ENCODE peak calls at places on chromosomes 5 and 9, in four cellular contexts. M is heart left ventricle, T is sigmoid colon, K is heart right ventricle. N is an unnamed sample.

GRCh38 chr5:102760815-102761214 is 5.7 kb downstream of the PAM start:
- DNase-seq in K (no peak), T (peak; percentile 66), M (no peak), N (no peak)

GRCh38 chr9:116842658-116843057 is 155.6 kb downstream of the TRIM32 start:
- DNase-seq in T (no peak), M (no peak), K (no peak), N (no peak)

GRCh38 chr5:176436641-176437040 is 11.5 kb upstream of the FAF2 start:
- DNase-seq in M (no peak), T (no peak), K (no peak), N (no peak)

GRCh38 chr9:110208031-110208430 is at the start of gene C9orf152:
- DNase-seq in M (no peak), K (no peak), T (no peak), N (peak; percentile 74)

GRCh38 chr5:72467987-72468386 is 39.2 kb downstream of the ZNF366 start:
- DNase-seq in T (no peak), K (no peak), M (no peak), N (no peak)

GRCh38 chr5:90264930-90265857 is 144.4 kb downstream of the CETN3 start:
- DNase-seq in K (peak; percentile 77), M (peak; percentile 59), T (peak; percentile 65), N (no peak)

GRCh38 chr5:53418844-53419243 is 61.6 kb upstream of the FST start:
- DNase-seq in M (no peak), T (no peak), K (no peak), N (no peak)

GRCh38 chr5:39447968-39448367 is 23.2 kb upstream of the DAB2 start:
- DNase-seq in K (no peak), T (no peak), M (no peak), N (no peak)

GRCh38 chr9:27181381-27181780 is 72.4 kb downstream of the TEK start:
- DNase-seq in M (no peak), K (no peak), T (no peak), N (no peak)

GRCh38 chr9:134895849-134896833 is 15.5 kb downstream of the FCN2 start:
- DNase-seq in K (peak; percentile 76), T (peak; percentile 88), M (peak; percentile 62), N (peak; percentile 67)

GRCh38 chr5:156391139-156391538 is 64.2 kb downstream of the SGCD start:
- DNase-seq in K (no peak), M (no peak), T (no peak), N (no peak)

GRCh38 chr5:158990979-158991378 is 108.7 kb downstream of the EBF1 start:
- DNase-seq in M (no peak), K (no peak), T (no peak), N (no peak)

GRCh38 chr5:126139773-126140172 is 283.4 kb upstream of the GRAMD2B start:
- DNase-seq in M (no peak), T (no peak), K (no peak), N (no peak)

GRCh38 chr5:96088676-96089075 is 127.0 kb upstream of the ELL2 start:
- DNase-seq in K (no peak), M (no peak), T (no peak), N (no peak)

GRCh38 chr9:115204827-115205506 is 87.0 kb upstream of the TNC start:
- DNase-seq in M (no peak), T (no peak), K (no peak), N (no peak)

GRCh38 chr5:42887094-42887493 is 75.4 kb upstream of the SELENOP start:
- DNase-seq in T (peak; percentile 69), K (no peak), M (no peak), N (no peak)

GRCh38 chr5:157384971-157385709 is 74.9 kb upstream of the NIPAL4 start:
- DNase-seq in K (peak; percentile 65), T (peak; percentile 91), M (peak; percentile 68), N (no peak)

GRCh38 chr5:144060598-144060997 is 109.9 kb downstream of the YIPF5 start:
- DNase-seq in T (no peak), M (no peak), K (no peak), N (no peak)

GRCh38 chr9:1647776-1648175 is 367.4 kb upstream of the SMARCA2 start:
- DNase-seq in M (no peak), K (no peak), T (no peak), N (no peak)

GRCh38 chr5:138662599-138662998 is 87.4 kb upstream of the HSPA9 start:
- DNase-seq in M (peak; percentile 16), K (no peak), T (no peak), N (no peak)

GRCh38 chr9:109232449-109232848 is 65.4 kb upstream of the FRRS1L start:
- DNase-seq in T (no peak), K (no peak), M (no peak), N (no peak)

GRCh38 chr5:36573441-36573840 is 33.0 kb upstream of the SLC1A3 start:
- DNase-seq in T (no peak), M (no peak), K (no peak), N (no peak)

GRCh38 chr5:178250263-178250662 is 17.7 kb upstream of the PHYKPL start:
- DNase-seq in M (no peak), T (no peak), K (no peak), N (no peak)

GRCh38 chr5:14870347-14871083 is 1.1 kb downstream of the ANKH start:
- DNase-seq in K (peak; percentile 28), T (no peak), M (peak; percentile 41), N (no peak)

GRCh38 chr5:115398726-115399125 is 102.3 kb upstream of the CCDC112 start:
- DNase-seq in T (no peak), M (no peak), K (no peak), N (no peak)

GRCh38 chr5:16574789-16575785 is 41.7 kb downstream of the RETREG1 start:
- DNase-seq in T (no peak), M (peak; percentile 46), K (peak; percentile 48), N (peak; percentile 76)

GRCh38 chr5:99949969-99950524 is 585.1 kb upstream of the FAM174A start:
- DNase-seq in T (no peak), M (no peak), K (no peak), N (no peak)

GRCh38 chr5:131423056-131423455 is 159.2 kb downstream of the CDC42SE2 start:
- DNase-seq in M (no peak), K (no peak), T (no peak), N (no peak)

GRCh38 chr9:27094640-27095039 is 14.4 kb upstream of the TEK start:
- DNase-seq in M (no peak), K (no peak), T (no peak), N (no peak)

GRCh38 chr9:95080961-95081658 is 236.4 kb downstream of the FANCC start:
- DNase-seq in M (no peak), K (no peak), T (peak; percentile 64), N (peak; percentile 37)

GRCh38 chr9:127741831-127742434 is 6.8 kb upstream of the TOR2A start:
- DNase-seq in T (no peak), M (peak; percentile 79), K (peak; percentile 76), N (no peak)

GRCh38 chr5:125073090-125073489 is 326.7 kb upstream of the ZNF608 start:
- DNase-seq in M (no peak), K (no peak), T (no peak), N (no peak)
- H3K9me3 ChIP-seq in M (peaks cover 36% of the 10 kb centered on the region), K (peaks cover 13% of the 10 kb centered on the region), T (no peaks in the 10 kb centered on the region), N (peaks cover 22% of the 10 kb centered on the region)

GRCh38 chr5:173590436-173591299 is 25.8 kb downstream of the BOD1 start:
- DNase-seq in T (no peak), K (peak; percentile 29), M (peak; percentile 59), N (no peak)
- H3K9me3 ChIP-seq in T (peaks cover 5% of the 10 kb centered on the region), K (peaks cover 4% of the 10 kb centered on the region), M (peaks cover 44% of the 10 kb centered on the region), N (peaks cover 25% of the 10 kb centered on the region)

GRCh38 chr5:23893561-23893960 is 386.2 kb downstream of the PRDM9 start:
- DNase-seq in K (no peak), T (no peak), M (no peak), N (no peak)
- H3K9me3 ChIP-seq in K (no peaks in the 10 kb centered on the region), T (no peaks in the 10 kb centered on the region), M (peaks cover 34% of the 10 kb centered on the region), N (no peaks in the 10 kb centered on the region)

DNA sequence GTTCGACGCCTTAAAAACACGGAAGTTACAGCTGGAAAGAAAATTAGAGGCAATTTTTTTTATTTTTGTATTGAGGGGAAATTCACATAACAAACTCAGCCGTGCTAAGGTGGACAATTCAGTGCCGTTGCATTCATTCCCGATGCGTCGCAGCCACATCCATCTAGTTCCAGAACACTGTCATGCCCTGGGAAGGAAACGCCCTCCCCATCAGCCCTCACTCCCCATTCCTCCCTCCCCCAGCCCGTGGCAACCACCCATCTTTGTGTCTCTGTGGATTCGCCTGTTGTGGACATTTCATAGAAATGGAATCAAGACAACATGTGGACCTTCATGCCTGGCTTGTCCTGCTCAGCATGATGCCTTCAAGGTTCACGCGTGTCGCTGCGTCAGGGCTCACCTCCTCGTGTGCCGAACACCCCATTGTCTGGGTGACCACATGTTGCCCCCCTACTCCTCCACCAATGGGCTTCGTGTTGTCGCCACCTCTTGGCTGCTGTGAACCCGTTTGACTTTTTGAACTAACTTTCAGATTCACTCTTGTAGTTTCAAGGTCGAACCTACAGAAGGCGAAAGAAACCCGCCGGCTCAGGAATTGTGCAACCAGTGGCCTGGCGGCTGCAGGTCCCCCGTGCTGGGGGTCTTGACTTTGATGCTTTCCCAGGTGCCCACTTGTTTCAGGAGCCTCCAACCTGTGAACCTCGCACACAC is 17.4 kb upstream of the CAMSAP1 start:
- DNase-seq in M (no peak), K (no peak), T (no peak), N (no peak)
- H3K9me3 ChIP-seq in M (peaks cover under 1% of the 10 kb centered on the region), K (no peaks in the 10 kb centered on the region), T (no peaks in the 10 kb centered on the region), N (peaks cover 4% of the 10 kb centered on the region)

GRCh38 chr9:78963911-78964310 is 607.9 kb upstream of the TLE4 start:
- DNase-seq in T (no peak), M (no peak), K (no peak), N (no peak)
- H3K9me3 ChIP-seq in T (peaks cover 2% of the 10 kb centered on the region), M (peaks cover 4% of the 10 kb centered on the region), K (no peaks in the 10 kb centered on the region), N (no peaks in the 10 kb centered on the region)

DNA sequence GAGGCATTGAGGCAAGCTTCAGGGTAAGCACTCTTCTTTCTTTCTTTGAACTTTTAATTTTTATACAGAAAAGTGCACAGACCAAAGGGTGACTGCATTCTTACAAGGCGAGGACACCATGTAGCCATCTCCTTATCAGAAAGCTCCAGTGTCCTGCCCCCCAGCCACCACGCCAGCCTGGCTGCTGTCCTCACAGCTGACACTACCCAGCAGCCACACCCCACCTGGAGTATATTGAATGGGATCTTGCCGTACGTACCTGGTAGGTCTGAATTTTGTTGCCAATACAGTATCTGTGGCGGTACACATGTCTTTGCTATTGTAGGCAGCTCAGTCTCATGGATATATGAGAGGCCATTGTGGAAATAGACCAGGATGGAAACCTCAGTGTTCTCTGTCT is 284.0 kb upstream of the IRX2 start:
- DNase-seq in M (no peak), K (no peak), T (no peak), N (no peak)
- H3K9me3 ChIP-seq in M (no peaks in the 10 kb centered on the region), K (no peaks in the 10 kb centered on the region), T (no peaks in the 10 kb centered on the region), N (no peaks in the 10 kb centered on the region)

DNA sequence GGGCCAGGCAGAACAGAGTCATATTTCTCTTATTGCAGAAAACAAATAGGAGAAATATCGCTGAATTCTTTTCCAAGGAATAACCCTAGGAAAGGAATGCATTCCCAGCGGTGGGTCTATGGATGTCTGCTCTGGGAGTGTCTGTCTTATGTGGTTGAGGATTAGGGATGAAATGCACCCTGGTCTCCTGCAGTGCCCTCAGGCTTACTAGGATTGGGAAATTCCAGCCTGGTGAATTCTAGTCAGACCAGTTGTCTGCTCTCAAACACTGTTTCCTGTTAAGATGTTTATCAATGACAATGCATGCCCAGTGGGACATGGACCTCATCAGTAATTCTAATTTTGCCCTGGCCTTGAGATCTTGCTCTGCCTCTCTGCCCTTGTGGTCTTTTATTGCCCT is 136.1 kb upstream of the ELAVL2 start:
- DNase-seq in M (no peak), K (no peak), T (no peak), N (no peak)
- H3K9me3 ChIP-seq in M (peaks cover 14% of the 10 kb centered on the region), K (peaks cover 6% of the 10 kb centered on the region), T (no peaks in the 10 kb centered on the region), N (peaks cover 8% of the 10 kb centered on the region)